ENCODE peak calls at places on chromosomes 13 and 19, in eight cellular contexts. R is endothelial cell of umbilical vein, P is adrenal gland, U is stomach, Z is ovary, B is testis, C is esophagus squamous epithelium, V is Peyer's patch. G is an unnamed sample. For H3K4me1, the result is how much of the 10 kb centered on the place peaks cover.

GRCh38 chr19:52453324-52454094 is at the start of gene ZNF578:
- DNase-seq in R (peak), P (peak), U (peak), Z (peak), B (peak), C (peak), V (peak), G (peak)

GRCh38 chr19:46115396-46116109 is 8.9 kb downstream of the IGFL3 start:
- DNase-seq in R (no peak), P (no peak), U (no peak), Z (no peak), B (no peak), C (no peak), V (no peak), G (peak)

GRCh38 chr13:73368608-73369007 is 309.8 kb downstream of the KLF5 start:
- DNase-seq in R (no peak), P (no peak), U (no peak), Z (no peak), B (no peak), C (no peak), V (no peak), G (no peak)

GRCh38 chr13:34128661-34129060 is 310.7 kb downstream of the RFC3 start:
- DNase-seq in R (no peak), P (no peak), U (no peak), Z (no peak), B (no peak), C (no peak), V (no peak), G (no peak)

GRCh38 chr13:20588529-20589110 is 21.7 kb downstream of the IFT88 start:
- DNase-seq in R (no peak), P (no peak), U (no peak), Z (no peak), B (no peak), C (no peak), V (no peak), G (no peak)

GRCh38 chr13:31067416-31068118 is 94.1 kb downstream of the HSPH1 start:
- DNase-seq in R (no peak), P (no peak), U (no peak), Z (no peak), B (no peak), C (no peak), V (no peak), G (peak)

GRCh38 chr19:14081797-14082674 is 3.5 kb downstream of the C19orf67 start:
- DNase-seq in R (no peak), P (peak), U (peak), Z (peak), B (peak), C (no peak), V (peak), G (no peak)

GRCh38 chr13:71751074-71751473 is 115.9 kb downstream of the DACH1 start:
- DNase-seq in R (no peak), P (no peak), U (no peak), Z (no peak), B (no peak), C (no peak), V (no peak), G (no peak)

GRCh38 chr19:16447015-16447384 is 24.8 kb downstream of the EPS15L1 start:
- DNase-seq in R (no peak), P (peak), U (peak), Z (peak), B (peak), C (peak), V (no peak), G (peak)

GRCh38 chr13:60745343-60745742 is 348.3 kb downstream of the TDRD3 start:
- DNase-seq in R (no peak), P (no peak), U (no peak), Z (no peak), B (no peak), C (no peak), V (no peak), G (no peak)

GRCh38 chr13:48559638-48560320 is 26.9 kb upstream of the RCBTB2 start:
- DNase-seq in R (no peak), P (no peak), U (no peak), Z (no peak), B (no peak), C (no peak), V (no peak), G (no peak)

GRCh38 chr19:55563261-55563690 is 17.4 kb downstream of the ZNF579 start:
- DNase-seq in R (no peak), P (no peak), U (peak), Z (no peak), B (peak), C (no peak), V (no peak), G (peak)

GRCh38 chr19:50838239-50838638 is 4.9 kb upstream of the KLK15 start:
- DNase-seq in R (no peak), P (no peak), U (no peak), Z (no peak), B (no peak), C (no peak), V (no peak), G (no peak)

GRCh38 chr19:32550666-32551065 is 30.3 kb upstream of the PDCD5 start:
- DNase-seq in R (no peak), P (no peak), U (no peak), Z (no peak), B (no peak), C (no peak), V (no peak), G (no peak)

GRCh38 chr13:21243843-21244184 is 67.4 kb downstream of the MRPL57 start:
- DNase-seq in R (no peak), P (no peak), U (no peak), Z (no peak), B (no peak), C (no peak), V (no peak), G (no peak)

GRCh38 chr13:30832845-30833332 is 73.2 kb upstream of the MEDAG start:
- DNase-seq in R (peak), P (peak), U (peak), Z (peak), B (peak), C (no peak), V (peak), G (peak)

GRCh38 chr19:47155141-47155540 is 24.5 kb downstream of the SAE1 start:
- DNase-seq in R (no peak), P (no peak), U (no peak), Z (no peak), B (no peak), C (no peak), V (no peak), G (peak)

GRCh38 chr13:89363144-89363543 is 1692.0 kb downstream of the SLITRK5 start:
- DNase-seq in R (no peak), P (no peak), U (no peak), Z (no peak), B (no peak), C (no peak), V (no peak), G (no peak)

GRCh38 chr19:53520163-53520546 is 17.8 kb upstream of the ZNF331 start:
- DNase-seq in R (no peak), P (no peak), U (no peak), Z (no peak), B (no peak), C (no peak), V (no peak), G (peak)

GRCh38 chr19:781800-782194 is 15.5 kb upstream of the PTBP1 start:
- DNase-seq in R (no peak), P (no peak), U (no peak), Z (no peak), B (no peak), C (no peak), V (no peak), G (no peak)

GRCh38 chr19:6811906-6812305 is 39.4 kb downstream of the VAV1 start:
- DNase-seq in R (peak), P (no peak), U (no peak), Z (no peak), B (peak), C (no peak), V (no peak), G (no peak)

GRCh38 chr19:18975011-18975410 is 34.0 kb upstream of the HOMER3 start:
- DNase-seq in R (no peak), P (no peak), U (no peak), Z (no peak), B (no peak), C (no peak), V (no peak), G (no peak)

GRCh38 chr13:95115525-95115924 is 185.7 kb downstream of the ABCC4 start:
- DNase-seq in R (no peak), P (no peak), U (peak), Z (no peak), B (no peak), C (no peak), V (no peak), G (no peak)

GRCh38 chr13:110535526-110535925 is 26.0 kb downstream of the RAB20 start:
- DNase-seq in R (no peak), P (no peak), U (no peak), Z (no peak), B (no peak), C (no peak), V (no peak), G (no peak)

GRCh38 chr19:8662263-8662662 is 31.8 kb downstream of the NFILZ start:
- DNase-seq in R (no peak), P (no peak), U (no peak), Z (no peak), B (no peak), C (no peak), V (no peak), G (no peak)

GRCh38 chr19:31781542-31781941 is 432.3 kb upstream of the TSHZ3 start:
- DNase-seq in R (no peak), P (no peak), U (no peak), Z (no peak), B (no peak), C (no peak), V (no peak), G (no peak)

GRCh38 chr19:45402469-45403070 is 2.3 kb downstream of the PPP1R13L start:
- DNase-seq in R (peak), P (no peak), U (peak), Z (no peak), B (no peak), C (no peak), V (peak), G (no peak)

GRCh38 chr13:34065915-34066314 is 248.0 kb downstream of the RFC3 start:
- DNase-seq in R (no peak), P (no peak), U (no peak), Z (no peak), B (no peak), C (no peak), V (no peak), G (no peak)

GRCh38 chr13:43180837-43181236 is 157.5 kb downstream of the DNAJC15 start:
- DNase-seq in R (no peak), P (no peak), U (no peak), Z (no peak), B (peak), C (no peak), V (no peak), G (no peak)

GRCh38 chr19:14556662-14557188 is 15.1 kb downstream of the NDUFB7 start:
- DNase-seq in R (peak), P (peak), U (peak), Z (peak), B (peak), C (no peak), V (peak), G (peak)

GRCh38 chr13:75670496-75670895 is 34.4 kb downstream of the LMO7 start:
- DNase-seq in R (peak), P (no peak), U (no peak), Z (no peak), B (no peak), C (no peak), V (no peak), G (no peak)

GRCh38 chr19:31348416-31349159 is 648 bp downstream of the TSHZ3 start:
- DNase-seq in R (peak), P (no peak), U (no peak), Z (peak), B (peak), C (no peak), V (no peak), G (peak)

GRCh38 chr13:106118996-106119395 is 416.5 kb downstream of the EFNB2 start:
- DNase-seq in R (peak), P (no peak), U (no peak), Z (no peak), B (no peak), C (no peak), V (no peak), G (no peak)

GRCh38 chr13:32857077-32857476 is 159.1 kb upstream of the KL start:
- DNase-seq in R (no peak), P (no peak), U (no peak), Z (no peak), B (no peak), C (no peak), V (no peak), G (no peak)

GRCh38 chr19:47430041-47430802 is 10.9 kb upstream of the MEIS3 start:
- DNase-seq in R (peak), P (peak), U (peak), Z (no peak), B (peak), C (no peak), V (peak), G (no peak)

GRCh38 chr13:72864142-72865035 is 82.5 kb downstream of the PIBF1 start:
- DNase-seq in R (no peak), P (no peak), U (no peak), Z (no peak), B (no peak), C (no peak), V (no peak), G (no peak)

GRCh38 chr13:111228262-111229144 is 91.9 kb upstream of the TEX29 start:
- DNase-seq in R (no peak), P (no peak), U (no peak), Z (no peak), B (no peak), C (no peak), V (no peak), G (no peak)

GRCh38 chr19:31448221-31448657 is 99.0 kb upstream of the TSHZ3 start:
- DNase-seq in R (no peak), P (no peak), U (peak), Z (peak), B (peak), C (no peak), V (peak), G (peak)

GRCh38 chr19:43759515-43759914 is 4.8 kb upstream of the SMG9 start:
- DNase-seq in R (peak), P (no peak), U (no peak), Z (no peak), B (no peak), C (no peak), V (no peak), G (no peak)

DNA sequence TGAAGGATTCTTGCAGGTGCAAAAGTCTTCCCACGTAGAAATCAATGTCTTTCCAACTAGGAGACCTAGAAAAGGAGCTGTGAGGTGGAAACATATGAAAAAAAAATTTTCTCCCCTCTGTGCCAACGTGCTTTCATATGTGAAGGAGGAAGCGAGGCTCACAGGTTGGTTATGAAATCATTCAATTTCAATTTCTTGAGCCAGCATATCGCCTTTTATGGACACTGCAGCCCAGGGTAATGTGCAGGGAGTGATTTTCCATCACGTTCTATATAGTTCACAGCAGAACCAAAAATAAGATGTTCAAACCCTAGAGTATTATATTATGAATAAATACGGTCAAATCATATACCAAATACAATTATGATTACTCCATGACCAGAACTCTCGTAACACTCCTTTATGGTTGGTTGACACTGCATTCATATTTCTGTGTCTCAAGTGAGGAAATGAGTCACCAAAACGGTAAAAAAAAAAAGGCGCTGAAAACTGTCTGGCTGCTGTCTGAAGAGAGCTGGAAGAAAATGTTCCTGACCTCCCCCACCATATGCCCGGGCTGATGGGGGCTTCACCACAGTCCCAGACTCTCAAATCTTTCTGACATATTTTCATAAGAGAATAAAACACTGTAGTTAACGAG is 75.8 kb upstream of the UBAC2 start:
- DNase-seq in R (peak), P (no peak), U (no peak), Z (no peak), B (no peak), C (no peak), V (no peak), G (no peak)
- H3K4me1 ChIP-seq in R (under half), P (under half), U (under half), Z (under half), B (under half), C (under half), V (under half), G (under half)

GRCh38 chr13:113432509-113433270 is 20.6 kb downstream of the ADPRHL1 start:
- DNase-seq in R (no peak), P (no peak), U (no peak), Z (no peak), B (no peak), C (no peak), V (no peak), G (no peak)

GRCh38 chr13:113442354-113442984 is 10.8 kb downstream of the ADPRHL1 start:
- DNase-seq in R (no peak), P (no peak), U (no peak), Z (no peak), B (no peak), C (no peak), V (no peak), G (no peak)

GRCh38 chr13:113441661-113442060 is 11.6 kb downstream of the ADPRHL1 start:
- DNase-seq in R (no peak), P (no peak), U (no peak), Z (no peak), B (no peak), C (no peak), V (no peak), G (no peak)

GRCh38 chr13:113433391-113433916 is 19.8 kb downstream of the ADPRHL1 start:
- DNase-seq in R (no peak), P (no peak), U (no peak), Z (no peak), B (no peak), C (no peak), V (no peak), G (no peak)

DNA sequence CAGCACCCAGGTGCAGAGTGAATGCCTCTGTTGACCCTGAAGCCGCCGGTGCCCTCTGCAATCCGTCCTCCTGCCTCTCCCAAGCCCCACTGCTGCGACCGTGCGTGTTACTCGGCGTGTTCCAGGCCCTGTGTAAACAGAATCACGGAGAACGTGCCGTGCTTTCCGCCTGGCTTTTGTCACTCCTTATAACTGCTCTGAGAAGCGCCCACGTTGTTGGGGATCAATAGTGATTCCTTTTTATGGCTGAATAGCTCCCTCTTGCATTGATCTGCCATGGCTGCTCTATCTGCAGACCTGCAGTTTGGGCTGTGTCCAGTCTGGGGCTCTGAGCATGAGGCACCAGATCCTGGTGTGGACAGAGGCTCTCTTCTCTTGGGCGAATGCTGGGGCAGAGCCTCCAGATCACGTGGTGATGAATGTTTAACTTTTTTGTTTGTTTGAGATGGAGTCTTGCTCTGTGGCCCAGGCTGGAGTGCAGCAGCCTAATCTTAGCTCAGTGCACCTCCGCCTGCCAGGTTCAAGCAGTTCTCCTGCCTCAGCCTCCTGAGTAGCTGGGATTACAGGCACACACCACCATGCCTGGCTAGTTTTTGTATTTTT is 15.8 kb downstream of the ADPRHL1 start:
- DNase-seq in R (no peak), P (no peak), U (peak), Z (no peak), B (no peak), C (no peak), V (no peak), G (no peak)
- TF ChIP-seq POLR2A in R (no peak), P (no peak), U (no peak), Z (no peak), B (no peak), C (no peak), V (no peak), G (no peak)

GRCh38 chr19:17751103-17751911 is at the start of gene FCHO1:
- DNase-seq in R (no peak), P (no peak), U (peak), Z (no peak), B (no peak), C (peak), V (peak), G (no peak)
- H3K4me3 ChIP-seq in R (no peak), P (peak), U (peak), Z (no peak), B (no peak), C (no peak), V (peak), G (no peak)

DNA sequence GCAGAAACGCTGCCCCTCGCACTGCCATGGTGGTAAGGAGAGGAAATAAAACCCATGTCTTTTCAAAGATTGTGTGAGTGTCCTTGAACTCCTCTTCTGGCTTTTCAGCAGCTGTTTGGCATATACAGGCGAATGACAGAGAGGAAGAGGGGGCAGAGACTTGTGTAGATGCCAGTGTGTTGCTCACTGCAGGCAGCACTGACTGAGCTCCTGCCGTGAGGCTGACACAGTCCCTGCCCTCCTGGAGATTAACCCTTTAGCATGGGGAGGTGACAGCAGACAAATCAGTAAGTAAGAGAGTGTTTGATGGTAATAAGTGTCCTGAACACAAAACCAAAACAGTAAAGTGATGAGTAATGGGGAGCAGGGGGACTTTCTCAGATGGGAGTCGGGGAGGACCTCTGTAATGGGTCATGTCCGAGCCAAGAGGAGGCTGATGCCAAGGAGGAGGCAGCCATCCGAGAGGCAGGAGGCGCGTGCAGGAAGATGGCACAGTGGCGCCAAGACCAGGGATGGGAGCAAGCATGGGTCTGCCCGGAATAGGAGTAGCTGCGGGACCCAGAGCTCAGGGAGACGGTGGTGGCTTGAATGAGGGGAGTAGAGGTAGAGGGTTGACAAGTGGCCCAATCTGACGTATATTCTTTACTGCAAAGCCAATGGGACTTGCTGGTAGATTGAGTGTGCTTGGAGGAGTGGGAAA is 182.2 kb downstream of the FOXO1 start:
- DNase-seq in R (no peak), P (no peak), U (no peak), Z (no peak), B (no peak), C (no peak), V (no peak), G (no peak)
- H3K4me1 ChIP-seq in R (under half), P (under half), U (under half), Z (under half), B (under half), C (under half), V (under half), G (under half)

DNA sequence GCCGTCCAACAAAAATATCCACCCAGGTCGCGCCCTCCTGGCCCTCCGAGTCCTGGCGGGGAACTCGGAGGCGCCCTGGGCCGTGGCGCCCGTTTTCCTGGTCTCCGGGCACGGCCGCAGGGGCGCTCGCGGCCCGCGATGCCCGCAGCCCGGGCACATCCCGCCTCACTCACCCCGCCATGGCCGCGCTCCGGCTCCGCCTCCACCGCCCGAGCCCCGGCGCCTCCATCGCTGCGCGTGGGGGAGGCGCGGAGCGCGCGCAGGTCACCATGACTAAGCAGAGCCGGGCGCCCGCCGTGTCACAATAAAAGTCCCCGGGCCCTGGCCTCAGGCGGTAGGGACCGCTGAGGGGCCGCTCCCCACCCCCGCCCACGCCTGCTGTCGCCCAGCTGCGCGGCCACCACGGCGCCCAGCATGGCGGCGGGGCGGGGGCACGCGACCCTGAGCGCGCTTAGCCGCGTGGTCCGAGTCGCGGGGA is 593 bp downstream of the KEAP1 start:
- DNase-seq in R (peak), P (peak), U (peak), Z (peak), B (peak), C (peak), V (peak), G (peak)
- TF ChIP-seq POLR2A in R (peak), P (peak), U (no peak), Z (peak), B (no peak), C (peak), V (peak), G (peak)